ENCODE peak calls at places on chromosomes 7 and 10, in four cellular contexts. J is HFF-Myc, U is transverse colon, H is adipocyte. L is an unnamed sample.

GRCh38 chr7:96174812-96175211 is 147.1 kb downstream of the SLC25A13 start:
- DNase-seq in J (no peak), U (no peak), H (no peak), L (no peak)

GRCh38 chr10:68406111-68406814 is 814 bp downstream of the RUFY2 start:
- DNase-seq in J (no peak), H (peak), U (peak), L (peak)

GRCh38 chr10:132652446-132652845 is 114.9 kb downstream of the INPP5A start:
- DNase-seq in H (no peak), U (no peak), J (no peak), L (no peak)

GRCh38 chr10:111158601-111159000 is 81.8 kb downstream of the ADRA2A start:
- DNase-seq in U (no peak), J (no peak), H (no peak), L (no peak)

GRCh38 chr10:114044251-114045070 is 795 bp downstream of the ADRB1 start:
- DNase-seq in U (no peak), H (no peak), J (no peak), L (no peak)

GRCh38 chr10:92972066-92972870 is 88.3 kb upstream of the CYP26C1 start:
- DNase-seq in J (peak), H (peak), U (peak), L (peak)

GRCh38 chr7:6209340-6209739 is 63.1 kb downstream of the CYTH3 start:
- DNase-seq in H (no peak), U (no peak), J (no peak), L (peak)

GRCh38 chr10:124093076-124093773 is at the start of gene CHST15:
- DNase-seq in U (peak), J (peak), H (peak), L (peak)

GRCh38 chr10:29328988-29329387 is 40.1 kb downstream of the LYZL1 start:
- DNase-seq in U (peak), J (no peak), H (peak), L (peak)

GRCh38 chr10:69716711-69717560 is 84.8 kb upstream of the COL13A1 start:
- DNase-seq in U (peak), H (peak), J (no peak), L (no peak)

GRCh38 chr7:30831227-30831626 is 60.0 kb downstream of the MINDY4 start:
- DNase-seq in H (no peak), U (no peak), J (no peak), L (no peak)

L was measured in fibroblast of gingiva.